ENCODE peak calls at places on chromosomes 2 and 18, in six cellular contexts. J is upper lobe of right lung, I is hepatocyte, L is transverse colon, H is progenitor cell of endocrine pancreas, X is WTC11. V is an unnamed sample.
A peak's percentile ranks its signal among the peaks of the same experiment; 100 is the strongest.

GRCh38 chr2:201959198-201959597 is 74.5 kb upstream of the FZD7 start:
- DNase-seq in I (no peak), H (no peak), J (no peak), X (no peak), L (no peak), V (no peak)

GRCh38 chr18:28411806-28412205 is 234.9 kb upstream of the CDH2 start:
- DNase-seq in J (no peak), X (no peak), H (no peak), L (no peak), I (no peak), V (no peak)

GRCh38 chr2:26575836-26576564 is 65.2 kb downstream of the CIB4 start:
- DNase-seq in J (no peak), L (no peak), X (no peak), I (no peak), H (no peak), V (no peak)

GRCh38 chr2:53475320-53475719 is 292.3 kb upstream of the CHAC2 start:
- DNase-seq in J (no peak), H (no peak), X (no peak), L (no peak), I (no peak), V (no peak)

GRCh38 chr2:200026838-200027237 is 71.5 kb downstream of the MAIP1 start:
- DNase-seq in I (no peak), L (no peak), X (no peak), J (no peak), H (no peak), V (no peak)

GRCh38 chr2:95315801-95316411 is 18.8 kb downstream of the KCNIP3 start:
- DNase-seq in J (no peak), L (no peak), H (no peak), X (no peak), I (no peak), V (no peak)

GRCh38 chr18:21117385-21118135 is 5.9 kb upstream of the ROCK1 start:
- DNase-seq in J (no peak), H (no peak), X (no peak), L (no peak), I (peak; percentile 31), V (no peak)

GRCh38 chr18:12308386-12309100 is 502 bp downstream of the TUBB6 start:
- DNase-seq in L (peak; percentile 75), X (peak; percentile 67), I (peak; percentile 91), J (peak; percentile 91), H (no peak), V (peak; percentile 42)

GRCh38 chr2:27162151-27163121 is 13.6 kb downstream of the TCF23 start:
- DNase-seq in X (no peak), H (no peak), J (no peak), L (no peak), I (no peak), V (no peak)

GRCh38 chr2:15251753-15252152 is 309.4 kb downstream of the NBAS start:
- DNase-seq in J (no peak), X (no peak), H (no peak), L (no peak), I (no peak), V (no peak)

GRCh38 chr2:55033076-55033742 is 17.0 kb downstream of the RTN4 start:
- DNase-seq in X (no peak), L (no peak), J (no peak), H (no peak), I (no peak), V (no peak)

GRCh38 chr2:187842978-187843847 is 289.0 kb upstream of the TFPI start:
- DNase-seq in H (no peak), X (no peak), J (no peak), L (no peak), I (peak; percentile 85), V (no peak)

GRCh38 chr2:105919191-105919811 is 174.6 kb downstream of the NCK2 start:
- DNase-seq in I (peak; percentile 28), J (no peak), L (peak; percentile 12), H (no peak), X (no peak), V (no peak)

GRCh38 chr18:33812186-33812585 is 234.2 kb downstream of the ASXL3 start:
- DNase-seq in J (no peak), H (no peak), L (peak; percentile 66), X (no peak), I (peak; percentile 52), V (no peak)

GRCh38 chr2:224973112-224974016 is 68.9 kb downstream of the DOCK10 start:
- DNase-seq in L (peak; percentile 68), H (no peak), I (no peak), X (no peak), J (no peak), V (no peak)

GRCh38 chr2:179900655-179901054 is 39.2 kb upstream of the ZNF385B start:
- DNase-seq in L (no peak), H (no peak), X (no peak), I (no peak), J (no peak), V (no peak)

GRCh38 chr2:179899666-179900065 is 38.3 kb upstream of the ZNF385B start:
- DNase-seq in X (no peak), J (no peak), H (no peak), I (no peak), L (no peak), V (no peak)

GRCh38 chr2:179893616-179894015 is 32.2 kb upstream of the ZNF385B start:
- DNase-seq in X (no peak), J (no peak), I (no peak), H (no peak), L (no peak), V (no peak)

GRCh38 chr2:179898873-179899272 is 37.5 kb upstream of the ZNF385B start:
- DNase-seq in I (peak; percentile 24), X (peak; percentile 67), L (peak; percentile 23), H (no peak), J (no peak), V (no peak)
- TF ChIP-seq CTCF in I (peak; percentile 13), X (peak; percentile 35), L (peak; percentile 32), H (peak; percentile 39), J (no peak), V (no peak)

GRCh38 chr2:205716126-205716525 is 33.8 kb downstream of the NRP2 start:
- DNase-seq in I (no peak), H (no peak), J (no peak), L (peak; percentile 33), X (peak; percentile 67), V (no peak)
- TF ChIP-seq CTCF in I (no peak), H (peak; percentile 26), J (peak; percentile 23), L (peak; percentile 47), X (no peak), V (no peak)

DNA sequence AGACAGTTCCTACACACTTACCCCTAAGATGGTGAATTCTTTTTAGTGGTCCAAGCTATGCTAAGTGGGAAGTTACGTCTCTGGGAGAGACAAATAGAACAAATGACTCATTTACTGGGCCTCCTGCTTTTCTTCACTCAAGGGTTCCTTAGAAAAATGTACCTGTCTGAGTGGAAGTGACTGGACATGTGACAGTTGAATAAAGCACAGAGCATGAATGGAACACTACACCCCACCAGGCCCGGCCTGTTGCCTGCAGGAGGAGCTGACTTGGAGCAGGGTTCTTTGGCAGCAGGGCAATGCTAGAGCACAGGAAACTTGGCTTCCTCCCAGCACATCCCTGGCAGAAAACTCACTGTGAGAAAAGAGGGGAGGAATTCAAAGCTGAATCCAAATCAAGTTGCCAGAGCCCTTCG is 451.0 kb upstream of the SETBP1 start:
- DNase-seq in I (peak; percentile 57), X (no peak), H (no peak), L (peak; percentile 44), J (peak; percentile 52), V (no peak)
- TF ChIP-seq CTCF in I (no peak), X (no peak), H (no peak), L (no peak), J (no peak), V (no peak)

GRCh38 chr18:50338122-50338521 is 36.7 kb upstream of the SKA1 start:
- DNase-seq in J (no peak), X (no peak), H (no peak), L (no peak), I (no peak), V (no peak)

GRCh38 chr18:50338676-50339075 is 36.2 kb upstream of the SKA1 start:
- DNase-seq in L (no peak), X (no peak), I (no peak), H (no peak), J (no peak), V (no peak)

GRCh38 chr18:50341443-50341842 is 33.4 kb upstream of the SKA1 start:
- DNase-seq in H (no peak), X (no peak), J (no peak), I (no peak), L (no peak), V (no peak)

GRCh38 chr18:50334546-50335152 is 40.2 kb upstream of the SKA1 start:
- DNase-seq in J (no peak), I (no peak), X (no peak), H (no peak), L (no peak), V (no peak)

GRCh38 chr18:50340078-50340477 is 34.8 kb upstream of the SKA1 start:
- DNase-seq in I (no peak), H (no peak), J (peak; percentile 62), X (peak; percentile 80), L (no peak), V (no peak)
- TF ChIP-seq CTCF in I (no peak), H (no peak), J (no peak), X (peak; percentile 60), L (no peak), V (no peak)